ENCODE peak calls at places on chromosomes 12 and 14, in seven cellular contexts. L is GM04503; I is M059J; W is stimulated activated CD4-positive, alpha-beta T cell treated with anti-CD3 and anti-CD28 coated beads, Interleukin-4, amount 100 ng/mL, for 24 hours; A is NCI-H2107; U is T follicular helper cell; Y is RKO. X is an unnamed sample.
A peak's percentile ranks its signal among the peaks of the same experiment; 100 is the strongest.

GRCh38 chr12:131454418-131455217 is 256.3 kb upstream of the SFSWAP start:
- DNase-seq in L (no peak), I (peak; percentile 30), W (peak; percentile 45), A (no peak), U (no peak), Y (peak; percentile 77), X (no peak)

GRCh38 chr14:64137657-64138290 is 156.4 kb downstream of the ESR2 start:
- DNase-seq in L (no peak), I (peak; percentile 3), W (no peak), A (no peak), U (no peak), Y (no peak), X (no peak)

GRCh38 chr12:45725631-45726593 is 3.6 kb upstream of the ARID2 start:
- DNase-seq in L (no peak), I (peak; percentile 54), W (peak; percentile 34), A (no peak), U (no peak), Y (peak; percentile 80), X (peak; percentile 15)

GRCh38 chr12:108888031-108888430 is 8.1 kb downstream of the DAO start:
- DNase-seq in L (no peak), I (no peak), W (no peak), A (no peak), U (no peak), Y (no peak), X (no peak)

GRCh38 chr12:2110841-2111566 is 58.2 kb downstream of the CACNA1C start:
- DNase-seq in L (no peak), I (no peak), W (no peak), A (no peak), U (no peak), Y (no peak), X (no peak)

GRCh38 chr12:116861331-116861730 is 19.9 kb downstream of the HRK start:
- DNase-seq in L (peak; percentile 34), I (peak; percentile 61), W (no peak), A (no peak), U (no peak), Y (no peak), X (no peak)

GRCh38 chr12:39764944-39765560 is 145.4 kb upstream of the ABCD2 start:
- DNase-seq in L (peak; percentile 3), I (peak; percentile 8), W (no peak), A (no peak), U (no peak), Y (peak; percentile 71), X (peak; percentile 9)

GRCh38 chr14:64337901-64338615 is 43.9 kb upstream of the ESR2 start:
- DNase-seq in L (peak; percentile 11), I (peak; percentile 77), W (no peak), A (peak; percentile 75), U (no peak), Y (peak; percentile 82), X (peak; percentile 2)

GRCh38 chr12:46219892-46220655 is 48.8 kb downstream of the SLC38A1 start:
- DNase-seq in L (peak; percentile 43), I (peak; percentile 98), W (peak; percentile 73), A (no peak), U (peak; percentile 59), Y (peak; percentile 79), X (peak; percentile 71)

GRCh38 chr12:100215209-100215608 is 14.6 kb downstream of the ACTR6 start:
- DNase-seq in L (no peak), I (no peak), W (no peak), A (no peak), U (no peak), Y (no peak), X (no peak)

GRCh38 chr14:26415618-26416123 is 182.2 kb downstream of the NOVA1 start:
- DNase-seq in L (no peak), I (no peak), W (no peak), A (no peak), U (no peak), Y (no peak), X (no peak)

GRCh38 chr12:47896633-47897032 is 8.2 kb downstream of the VDR start:
- DNase-seq in L (no peak), I (peak; percentile 96), W (no peak), A (no peak), U (no peak), Y (no peak), X (no peak)

GRCh38 chr12:30782316-30783173 is 27.8 kb upstream of the CAPRIN2 start:
- DNase-seq in L (no peak), I (no peak), W (no peak), A (no peak), U (no peak), Y (no peak), X (no peak)

GRCh38 chr12:121980211-121980891 is 41.3 kb upstream of the BCL7A start:
- DNase-seq in L (no peak), I (no peak), W (no peak), A (no peak), U (no peak), Y (peak; percentile 14), X (no peak)

X was measured in T-helper 1 cell.